ENCODE peak calls at places on chromosomes 16 and 17, in seven cellular contexts. One of them, this sample, is unnamed. For H3K9me3, the result is how much of the 10 kb centered on the place peaks cover.

GRCh38 chr17:29037739-29038465 is 5.0 kb upstream of the PIPOX start:
- DNase-seq in GM23248: no peak
- DNase-seq in H1: no peak
- DNase-seq in H9: no peak
- DNase-seq in hepatocyte: no peak
- DNase-seq in HepG2: no peak
- DNase-seq in IMR-90: no peak
- DNase-seq in this sample: no peak

GRCh38 chr17:9557846-9558245 is 17.8 kb downstream of the STX8 start:
- DNase-seq in GM23248: no peak
- DNase-seq in H1: no peak
- DNase-seq in H9: no peak
- DNase-seq in hepatocyte: no peak
- DNase-seq in HepG2: no peak
- DNase-seq in IMR-90: no peak
- DNase-seq in this sample: no peak

GRCh38 chr17:29068828-29069227 is 25.9 kb downstream of the PIPOX start:
- DNase-seq in GM23248: peak
- DNase-seq in H1: no peak
- DNase-seq in H9: no peak
- DNase-seq in hepatocyte: no peak
- DNase-seq in HepG2: no peak
- DNase-seq in IMR-90: no peak
- DNase-seq in this sample: no peak

GRCh38 chr16:50093607-50094570 is 28.1 kb downstream of the HEATR3 start:
- DNase-seq in GM23248: peak
- DNase-seq in H1: no peak
- DNase-seq in H9: no peak
- DNase-seq in hepatocyte: no peak
- DNase-seq in HepG2: no peak
- DNase-seq in IMR-90: no peak
- DNase-seq in this sample: no peak

GRCh38 chr16:89257757-89258465 is 40.4 kb downstream of the ZNF778 start:
- DNase-seq in GM23248: peak
- DNase-seq in H1: no peak
- DNase-seq in H9: no peak
- DNase-seq in hepatocyte: no peak
- DNase-seq in HepG2: no peak
- DNase-seq in IMR-90: no peak
- DNase-seq in this sample: no peak

GRCh38 chr17:17941015-17941414 is 31.2 kb downstream of the TOM1L2 start:
- DNase-seq in GM23248: no peak
- DNase-seq in H1: no peak
- DNase-seq in H9: no peak
- DNase-seq in hepatocyte: no peak
- DNase-seq in HepG2: no peak
- DNase-seq in IMR-90: no peak
- DNase-seq in this sample: no peak

GRCh38 chr17:29078183-29079045 is 35.5 kb downstream of the PIPOX start:
- DNase-seq in GM23248: peak
- DNase-seq in H1: no peak
- DNase-seq in H9: no peak
- DNase-seq in hepatocyte: no peak
- DNase-seq in HepG2: no peak
- DNase-seq in IMR-90: peak
- DNase-seq in this sample: no peak

GRCh38 chr17:40545660-40546059 is 19.6 kb downstream of the CCR7 start:
- DNase-seq in GM23248: no peak
- DNase-seq in H1: no peak
- DNase-seq in H9: peak
- DNase-seq in hepatocyte: no peak
- DNase-seq in HepG2: no peak
- DNase-seq in IMR-90: no peak
- DNase-seq in this sample: no peak

GRCh38 chr17:16342979-16343378 is 10.3 kb downstream of the CENPV start:
- DNase-seq in GM23248: peak
- DNase-seq in H1: no peak
- DNase-seq in H9: no peak
- DNase-seq in hepatocyte: no peak
- DNase-seq in HepG2: no peak
- DNase-seq in IMR-90: peak
- DNase-seq in this sample: no peak

GRCh38 chr17:14325618-14326167 is 24.8 kb downstream of the HS3ST3B1 start:
- DNase-seq in GM23248: no peak
- DNase-seq in H1: no peak
- DNase-seq in H9: no peak
- DNase-seq in hepatocyte: no peak
- DNase-seq in HepG2: peak
- DNase-seq in IMR-90: no peak
- DNase-seq in this sample: no peak

GRCh38 chr16:23124315-23124714 is 24.9 kb downstream of the USP31 start:
- DNase-seq in GM23248: peak
- DNase-seq in H1: no peak
- DNase-seq in H9: no peak
- DNase-seq in hepatocyte: no peak
- DNase-seq in HepG2: no peak
- DNase-seq in IMR-90: peak
- DNase-seq in this sample: peak

GRCh38 chr16:49745434-49745833 is 110.5 kb downstream of the ZNF423 start:
- DNase-seq in GM23248: no peak
- DNase-seq in H1: no peak
- DNase-seq in H9: no peak
- DNase-seq in hepatocyte: no peak
- DNase-seq in HepG2: no peak
- DNase-seq in IMR-90: no peak
- DNase-seq in this sample: no peak

GRCh38 chr17:44919885-44920564 is 4.7 kb upstream of the GFAP start:
- DNase-seq in GM23248: peak
- DNase-seq in H1: peak
- DNase-seq in H9: peak
- DNase-seq in hepatocyte: peak
- DNase-seq in HepG2: peak
- DNase-seq in IMR-90: peak
- DNase-seq in this sample: peak

GRCh38 chr16:69610356-69610755 is 44.6 kb downstream of the NFAT5 start:
- DNase-seq in GM23248: peak
- DNase-seq in H1: no peak
- DNase-seq in H9: no peak
- DNase-seq in hepatocyte: no peak
- DNase-seq in HepG2: no peak
- DNase-seq in IMR-90: no peak
- DNase-seq in this sample: no peak

GRCh38 chr17:7858487-7858832 is 657 bp downstream of the CYB5D1 start:
- DNase-seq in GM23248: peak
- DNase-seq in H1: no peak
- DNase-seq in H9: peak
- DNase-seq in hepatocyte: peak
- DNase-seq in HepG2: peak
- DNase-seq in IMR-90: peak
- DNase-seq in this sample: no peak

GRCh38 chr16:89685916-89686315 is 573 bp upstream of the CDK10 start:
- DNase-seq in GM23248: no peak
- DNase-seq in H1: no peak
- DNase-seq in H9: no peak
- DNase-seq in hepatocyte: no peak
- DNase-seq in HepG2: no peak
- DNase-seq in IMR-90: no peak
- DNase-seq in this sample: no peak

GRCh38 chr17:66317629-66318028 is 15.2 kb downstream of the PRKCA start:
- DNase-seq in GM23248: peak
- DNase-seq in H1: no peak
- DNase-seq in H9: no peak
- DNase-seq in hepatocyte: no peak
- DNase-seq in HepG2: no peak
- DNase-seq in IMR-90: peak
- DNase-seq in this sample: no peak

GRCh38 chr17:54524501-54524900 is 376.2 kb upstream of the TOM1L1 start:
- DNase-seq in GM23248: no peak
- DNase-seq in H1: no peak
- DNase-seq in H9: no peak
- DNase-seq in hepatocyte: no peak
- DNase-seq in HepG2: no peak
- DNase-seq in IMR-90: no peak
- DNase-seq in this sample: no peak

GRCh38 chr16:67967956-67968439 is 439 bp downstream of the SLC12A4 start:
- DNase-seq in GM23248: peak
- DNase-seq in H1: peak
- DNase-seq in H9: no peak
- DNase-seq in hepatocyte: peak
- DNase-seq in HepG2: no peak
- DNase-seq in IMR-90: peak
- DNase-seq in this sample: no peak

GRCh38 chr17:62800580-62800979 is 7.5 kb downstream of the MARCHF10 start:
- DNase-seq in GM23248: peak
- DNase-seq in H1: peak
- DNase-seq in H9: peak
- DNase-seq in hepatocyte: peak
- DNase-seq in HepG2: no peak
- DNase-seq in IMR-90: peak
- DNase-seq in this sample: peak

GRCh38 chr16:85248269-85248668 is 136.0 kb upstream of the CIBAR2 start:
- DNase-seq in GM23248: no peak
- DNase-seq in H1: no peak
- DNase-seq in H9: no peak
- DNase-seq in hepatocyte: no peak
- DNase-seq in HepG2: no peak
- DNase-seq in IMR-90: no peak
- DNase-seq in this sample: no peak

GRCh38 chr16:75004460-75004859 is 5.6 kb downstream of the ZNRF1 start:
- DNase-seq in GM23248: no peak
- DNase-seq in H1: no peak
- DNase-seq in H9: no peak
- DNase-seq in hepatocyte: no peak
- DNase-seq in HepG2: no peak
- DNase-seq in IMR-90: no peak
- DNase-seq in this sample: no peak

GRCh38 chr17:78032166-78032565 is 73.7 kb downstream of the TNRC6C start:
- DNase-seq in GM23248: peak
- DNase-seq in H1: no peak
- DNase-seq in H9: no peak
- DNase-seq in hepatocyte: no peak
- DNase-seq in HepG2: no peak
- DNase-seq in IMR-90: peak
- DNase-seq in this sample: no peak

DNA sequence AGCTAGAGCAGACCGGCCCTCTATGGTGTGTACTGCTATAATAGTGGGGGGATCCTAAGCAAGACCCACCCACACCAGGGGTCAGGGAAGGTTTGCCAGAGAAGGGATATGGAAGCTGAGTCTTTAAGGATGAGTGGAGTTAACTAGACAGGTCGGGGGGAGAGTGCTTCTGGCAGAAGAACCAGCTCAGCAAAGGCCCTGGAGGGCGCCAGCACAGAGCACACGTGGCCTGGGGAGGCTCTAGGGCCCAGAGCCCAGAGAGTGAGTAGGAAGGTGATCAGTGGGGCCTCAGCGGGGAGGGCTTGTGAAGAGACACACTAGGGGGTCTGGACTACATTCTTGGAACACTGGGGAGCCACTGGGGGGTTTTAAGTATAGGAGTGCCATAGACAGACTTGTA is 21.1 kb downstream of the NGFR start:
- DNase-seq in GM23248: peak
- DNase-seq in H1: no peak
- DNase-seq in H9: no peak
- DNase-seq in hepatocyte: no peak
- DNase-seq in HepG2: no peak
- DNase-seq in IMR-90: no peak
- DNase-seq in this sample: no peak
- H3K4me2 ChIP-seq in GM23248: no peak
- H3K4me2 ChIP-seq in H1: no peak
- H3K4me2 ChIP-seq in H9: no peak
- H3K4me2 ChIP-seq in hepatocyte: no peak
- H3K4me2 ChIP-seq in HepG2: peak
- H3K4me2 ChIP-seq in IMR-90: no peak
- H3K4me2 ChIP-seq in this sample: no peak

GRCh38 chr16:57903656-57904055 is 67.3 kb downstream of the CNGB1 start:
- DNase-seq in GM23248: no peak
- DNase-seq in H1: no peak
- DNase-seq in H9: no peak
- DNase-seq in hepatocyte: no peak
- DNase-seq in HepG2: no peak
- DNase-seq in IMR-90: no peak
- DNase-seq in this sample: no peak
- H2AFZ ChIP-seq in GM23248: peak
- H2AFZ ChIP-seq in H1: no peak
- H2AFZ ChIP-seq in H9: no peak
- H2AFZ ChIP-seq in hepatocyte: no peak
- H2AFZ ChIP-seq in HepG2: no peak
- H2AFZ ChIP-seq in IMR-90: no peak
- H2AFZ ChIP-seq in this sample: no peak

DNA sequence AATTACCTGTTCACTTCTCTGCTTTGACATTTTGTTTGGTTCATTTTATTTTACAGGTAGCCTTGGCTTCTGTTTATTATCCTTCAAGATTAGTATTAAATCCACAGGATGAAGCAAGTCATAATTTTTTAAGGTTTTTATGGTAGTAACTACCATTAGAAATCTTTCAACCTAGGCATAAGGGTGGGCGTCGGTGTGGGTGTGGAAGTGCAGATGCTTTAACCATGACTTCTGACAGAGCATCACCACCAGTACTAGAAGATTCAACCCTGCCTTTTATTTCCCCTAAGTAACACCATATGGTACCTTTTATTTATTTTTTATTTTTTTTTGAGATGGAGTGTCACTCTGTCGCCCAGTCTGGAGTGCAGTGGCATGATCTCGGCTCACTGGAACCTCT is 22.7 kb downstream of the AP2B1 start:
- DNase-seq in GM23248: no peak
- DNase-seq in H1: no peak
- DNase-seq in H9: no peak
- DNase-seq in hepatocyte: no peak
- DNase-seq in HepG2: no peak
- DNase-seq in IMR-90: no peak
- DNase-seq in this sample: no peak
- H3K9me3 ChIP-seq in GM23248: under half
- H3K9me3 ChIP-seq in H1: under half
- H3K9me3 ChIP-seq in H9: under half
- H3K9me3 ChIP-seq in hepatocyte: under half
- H3K9me3 ChIP-seq in HepG2: under half
- H3K9me3 ChIP-seq in IMR-90: under half
- H3K9me3 ChIP-seq in this sample: under half

GRCh38 chr17:50480854-50481490 is 2.3 kb downstream of the RSAD1 start:
- DNase-seq in GM23248: peak
- DNase-seq in H1: no peak
- DNase-seq in H9: no peak
- DNase-seq in hepatocyte: no peak
- DNase-seq in HepG2: no peak
- DNase-seq in IMR-90: no peak
- DNase-seq in this sample: no peak

GRCh38 chr17:50480142-50480764 is 1.6 kb downstream of the RSAD1 start:
- DNase-seq in GM23248: no peak
- DNase-seq in H1: no peak
- DNase-seq in H9: no peak
- DNase-seq in hepatocyte: no peak
- DNase-seq in HepG2: no peak
- DNase-seq in IMR-90: no peak
- DNase-seq in this sample: no peak

GRCh38 chr17:50477976-50478375 is 684 bp upstream of the RSAD1 start:
- DNase-seq in GM23248: no peak
- DNase-seq in H1: no peak
- DNase-seq in H9: no peak
- DNase-seq in hepatocyte: no peak
- DNase-seq in HepG2: no peak
- DNase-seq in IMR-90: no peak
- DNase-seq in this sample: no peak

GRCh38 chr17:50478391-50479361 is at the start of gene RSAD1:
- DNase-seq in GM23248: peak
- DNase-seq in H1: peak
- DNase-seq in H9: peak
- DNase-seq in hepatocyte: peak
- DNase-seq in HepG2: peak
- DNase-seq in IMR-90: peak
- DNase-seq in this sample: peak

GRCh38 chr17:50479522-50480141 is 972 bp downstream of the RSAD1 start:
- DNase-seq in GM23248: peak
- DNase-seq in H1: peak
- DNase-seq in H9: peak
- DNase-seq in hepatocyte: peak
- DNase-seq in HepG2: peak
- DNase-seq in IMR-90: peak
- DNase-seq in this sample: peak
- H3K4me2 ChIP-seq in GM23248: peak
- H3K4me2 ChIP-seq in H1: peak
- H3K4me2 ChIP-seq in H9: peak
- H3K4me2 ChIP-seq in hepatocyte: peak
- H3K4me2 ChIP-seq in HepG2: peak
- H3K4me2 ChIP-seq in IMR-90: peak
- H3K4me2 ChIP-seq in this sample: peak